ENCODE peak calls at places on chromosomes 6 and 20, in six cellular contexts. B, H, L, O, U and I are unnamed samples.

GRCh38 chr6:160055378-160055777 is 66.2 kb upstream of the SLC22A1 start:
- ATAC-seq in B (no peak), H (no peak), L (peak), O (no peak), U (no peak), I (no peak)

GRCh38 chr6:13005994-13006393 is 289.4 kb downstream of the PHACTR1 start:
- ATAC-seq in B (no peak), H (no peak), L (no peak), O (no peak), U (no peak), I (no peak)

GRCh38 chr6:30742316-30743098 is at the start of gene FLOT1:
- ATAC-seq in B (peak), H (peak), L (peak), O (peak), U (peak), I (peak)

GRCh38 chr6:84123186-84123585 is 89.6 kb downstream of the MRAP2 start:
- ATAC-seq in B (no peak), H (peak), L (no peak), O (no peak), U (no peak), I (no peak)

GRCh38 chr20:35992713-35993335 is 24.4 kb downstream of the CNBD2 start:
- ATAC-seq in B (peak), H (peak), L (peak), O (peak), U (peak), I (peak)

GRCh38 chr20:58308290-58308679 is 1.2 kb upstream of the RAB22A start:
- ATAC-seq in B (no peak), H (no peak), L (no peak), O (peak), U (no peak), I (no peak)

GRCh38 chr20:63913768-63914167 is 18.8 kb downstream of the DNAJC5 start:
- ATAC-seq in B (no peak), H (no peak), L (no peak), O (no peak), U (no peak), I (no peak)

GRCh38 chr6:54134934-54135333 is 23.7 kb downstream of the MLIP start:
- ATAC-seq in B (no peak), H (no peak), L (no peak), O (no peak), U (no peak), I (no peak)

GRCh38 chr20:55935448-55936221 is 69.7 kb downstream of the CBLN4 start:
- ATAC-seq in B (no peak), H (no peak), L (peak), O (no peak), U (no peak), I (peak)

GRCh38 chr6:131159578-131159977 is 24.3 kb downstream of the AKAP7 start:
- ATAC-seq in B (no peak), H (no peak), L (no peak), O (no peak), U (no peak), I (no peak)

GRCh38 chr6:29709178-29709576 is 14.1 kb upstream of the HLA-F start:
- ATAC-seq in B (no peak), H (peak), L (no peak), O (no peak), U (no peak), I (no peak)

GRCh38 chr6:7786206-7786605 is 60.3 kb downstream of the BMP6 start:
- ATAC-seq in B (no peak), H (no peak), L (peak), O (no peak), U (no peak), I (peak)

DNA sequence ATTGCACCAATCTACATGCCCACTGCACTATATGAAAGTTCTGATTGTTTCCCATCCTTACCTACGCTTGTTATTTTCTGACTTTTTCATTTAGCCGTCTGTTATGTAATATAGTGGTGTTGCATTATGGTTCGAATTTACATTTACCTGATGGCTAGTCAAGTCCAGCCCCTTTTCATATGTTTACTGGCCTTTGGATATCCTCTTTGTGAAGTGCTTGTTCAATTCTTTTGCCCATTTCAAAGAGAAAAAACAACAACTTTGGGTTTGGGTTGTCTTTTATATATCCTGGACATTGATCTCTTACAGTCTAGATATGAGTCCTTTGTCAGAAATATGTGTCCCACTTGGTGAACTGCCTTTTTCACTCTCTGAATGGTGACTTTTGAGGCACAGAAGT is 21.1 kb downstream of the PPP1R14C start:
- ATAC-seq in B (no peak), H (no peak), L (no peak), O (no peak), U (no peak), I (no peak)
- H3K27ac ChIP-seq in B (no peak), H (no peak), L (no peak), O (no peak), U (no peak), I (no peak)

DNA sequence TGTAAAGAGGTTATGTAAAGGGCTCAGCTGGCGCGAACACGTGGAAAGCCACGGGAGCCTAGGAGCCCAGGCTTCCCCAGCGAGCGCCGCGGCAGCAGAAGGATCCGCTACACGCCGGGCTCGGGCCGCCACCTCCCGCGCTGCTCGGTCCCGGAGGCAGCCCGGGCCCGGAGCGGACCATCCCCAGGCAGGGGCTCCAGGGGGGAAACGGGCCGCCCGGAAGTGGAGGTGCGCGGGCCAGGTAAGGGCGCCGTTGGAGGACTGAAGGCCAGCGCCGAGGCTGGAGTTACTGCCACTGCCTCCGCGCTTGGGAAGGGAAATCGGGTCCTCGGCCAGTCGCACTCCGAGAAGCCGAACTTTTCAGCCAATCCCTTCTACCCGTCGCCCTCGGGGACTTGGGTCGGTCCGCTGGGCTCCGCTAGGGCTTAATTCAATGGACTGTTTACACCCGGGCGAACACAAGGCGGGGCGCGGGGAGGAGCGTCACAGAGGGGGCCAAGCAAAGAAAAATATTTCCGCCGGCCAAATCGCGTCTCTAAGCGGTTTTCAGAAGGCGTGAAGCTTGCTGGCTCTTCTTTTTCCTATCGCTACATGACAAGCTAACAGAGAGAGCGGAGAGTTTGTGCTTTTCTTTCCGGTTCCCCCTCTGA is 433 bp downstream of the STK35 start:
- ATAC-seq in B (peak), H (peak), L (peak), O (peak), U (peak), I (peak)
- TF ChIP-seq EP300 in B (no peak), H (no peak), L (no peak), O (peak), U (no peak), I (no peak)

GRCh38 chr20:48928832-48929725 is 7.6 kb downstream of the ARFGEF2 start:
- ATAC-seq in B (no peak), H (no peak), L (no peak), O (no peak), U (no peak), I (peak)

GRCh38 chr20:48931527-48932374 is 10.2 kb downstream of the ARFGEF2 start:
- ATAC-seq in B (no peak), H (no peak), L (no peak), O (no peak), U (peak), I (no peak)

GRCh38 chr20:48930035-48930434 is 8.5 kb downstream of the ARFGEF2 start:
- ATAC-seq in B (no peak), H (no peak), L (no peak), O (no peak), U (peak), I (no peak)

GRCh38 chr20:48932375-48932941 is 10.9 kb downstream of the ARFGEF2 start:
- ATAC-seq in B (peak), H (no peak), L (no peak), O (peak), U (no peak), I (no peak)

GRCh38 chr20:48930878-48931277 is 9.4 kb downstream of the ARFGEF2 start:
- ATAC-seq in B (no peak), H (no peak), L (no peak), O (no peak), U (peak), I (no peak)
- H3K27ac ChIP-seq in B (no peak), H (no peak), L (no peak), O (no peak), U (peak), I (peak)

GRCh38 chr20:17875106-17875980 is 93.3 kb downstream of the SNX5 start:
- ATAC-seq in B (peak), H (no peak), L (peak), O (peak), U (no peak), I (peak)
- TF ChIP-seq EP300 in B (no peak), H (no peak), L (no peak), O (peak), U (no peak), I (no peak)

GRCh38 chr6:35610830-35611229 is 77.9 kb downstream of the FKBP5 start:
- ATAC-seq in B (no peak), H (no peak), L (no peak), O (no peak), U (no peak), I (peak)
- H3K27ac ChIP-seq in B (no peak), H (no peak), L (peak), O (no peak), U (no peak), I (peak)

GRCh38 chr6:27870486-27870885 is 41.7 kb downstream of the OR2B2 start:
- ATAC-seq in B (no peak), H (no peak), L (no peak), O (no peak), U (no peak), I (no peak)

GRCh38 chr6:27872634-27873028 is 39.6 kb downstream of the OR2B2 start:
- ATAC-seq in B (no peak), H (peak), L (peak), O (no peak), U (no peak), I (no peak)

GRCh38 chr6:27867941-27868705 is 44.1 kb downstream of the OR2B2 start:
- ATAC-seq in B (no peak), H (no peak), L (no peak), O (no peak), U (no peak), I (no peak)

GRCh38 chr6:27873101-27874030 is 38.8 kb downstream of the OR2B2 start:
- ATAC-seq in B (peak), H (peak), L (peak), O (no peak), U (no peak), I (peak)

GRCh38 chr6:27871919-27872633 is 40.1 kb downstream of the OR2B2 start:
- ATAC-seq in B (peak), H (peak), L (peak), O (no peak), U (no peak), I (peak)
- TF ChIP-seq EP300 in B (no peak), H (no peak), L (peak), O (no peak), U (no peak), I (no peak)

DNA sequence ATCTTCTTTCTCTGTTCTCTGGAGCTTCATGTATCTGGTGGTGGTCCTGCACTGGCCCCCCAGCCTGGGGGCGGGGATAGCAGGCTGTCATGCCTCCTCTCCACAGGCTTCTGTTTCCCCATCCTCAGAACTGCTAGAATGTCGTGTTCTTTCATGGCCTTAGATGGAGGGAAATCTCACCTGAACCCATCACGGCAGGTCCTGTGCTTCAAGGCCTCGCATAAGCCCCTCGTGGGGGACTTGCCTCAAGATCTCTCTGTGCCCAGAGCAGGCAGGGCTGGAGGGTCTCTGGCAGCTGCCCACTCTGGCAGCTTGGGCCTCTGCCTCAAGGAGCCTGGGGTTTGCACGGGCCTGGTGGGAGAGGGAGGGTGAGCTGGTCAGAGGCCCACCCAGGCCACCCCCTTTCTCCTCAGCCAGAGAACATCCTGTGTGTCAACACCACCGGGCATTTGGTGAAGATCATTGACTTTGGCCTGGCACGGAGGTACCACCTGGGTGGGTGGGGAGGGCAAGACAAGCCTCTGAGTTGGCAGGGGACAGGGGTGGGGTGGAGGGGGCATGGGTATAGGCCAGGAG is 11.3 kb downstream of the MYLK2 start:
- ATAC-seq in B (no peak), H (no peak), L (no peak), O (no peak), U (no peak), I (no peak)
- H3K27ac ChIP-seq in B (no peak), H (no peak), L (no peak), O (no peak), U (no peak), I (no peak)

DNA sequence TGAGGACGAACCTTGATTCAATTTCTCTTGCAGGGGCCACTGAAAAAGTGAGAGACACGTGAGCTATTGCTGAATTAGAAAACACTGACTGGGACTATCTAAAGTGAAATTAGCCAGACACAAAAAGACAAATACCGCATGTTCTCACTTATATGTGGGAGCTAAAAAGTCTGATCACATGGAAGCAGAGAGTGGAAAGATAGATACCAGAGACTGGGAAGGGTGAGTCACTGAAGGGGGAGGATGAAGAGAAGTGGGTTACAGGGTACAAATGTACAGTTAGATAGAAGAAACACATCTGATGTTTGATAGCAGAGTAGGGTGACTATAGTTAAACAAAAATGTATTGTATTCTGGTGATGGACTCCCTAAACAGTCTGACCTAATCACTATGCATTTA is 13.4 kb downstream of the CST3 start:
- ATAC-seq in B (no peak), H (no peak), L (no peak), O (no peak), U (no peak), I (no peak)
- TF ChIP-seq EP300 in B (no peak), H (no peak), L (no peak), O (no peak), U (no peak), I (no peak)

DNA sequence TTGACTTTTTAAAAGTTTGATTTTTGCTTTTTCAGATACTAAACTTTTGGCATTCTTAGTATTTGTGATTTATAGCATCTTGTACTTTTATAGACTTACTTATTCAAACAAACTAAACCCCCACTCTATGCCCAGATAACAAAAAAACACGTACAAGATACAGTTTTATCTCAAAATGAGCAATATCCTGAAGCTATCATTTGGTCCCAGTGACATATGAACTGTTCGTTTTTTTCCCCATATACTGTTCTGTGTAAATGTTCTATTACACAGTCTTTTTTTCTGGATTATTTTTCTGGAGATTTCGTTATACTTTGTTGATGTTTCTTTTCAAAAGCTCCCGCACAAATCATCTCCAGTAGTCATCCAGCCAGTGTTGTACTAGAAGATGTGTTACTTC is 27.3 kb upstream of the SERINC3 start:
- ATAC-seq in B (no peak), H (no peak), L (no peak), O (no peak), U (no peak), I (no peak)
- H3K27ac ChIP-seq in B (no peak), H (no peak), L (peak), O (no peak), U (no peak), I (peak)

GRCh38 chr6:150325093-150325772 is 43.6 kb upstream of the IYD start:
- ATAC-seq in B (no peak), H (no peak), L (no peak), O (no peak), U (no peak), I (no peak)
- TF ChIP-seq EP300 in B (no peak), H (no peak), L (no peak), O (no peak), U (no peak), I (no peak)